ENCODE peak calls at places on chromosomes 5 and 9, in six cellular contexts. Y, R, S, K, E and W are unnamed samples.

GRCh38 chr9:113548221-113549041 is 84.9 kb downstream of the RGS3 start:
- DNase-seq in Y (no peak), R (no peak), S (no peak), K (peak; percentile 66), E (peak; percentile 62), W (peak; percentile 72)

GRCh38 chr5:16492398-16493175 is 27.0 kb upstream of the ZNF622 start:
- DNase-seq in Y (no peak), R (no peak), S (no peak), K (no peak), E (peak; percentile 44), W (peak; percentile 62)

GRCh38 chr5:80181618-80182211 is 74.1 kb downstream of the SERINC5 start:
- DNase-seq in Y (no peak), R (peak; percentile 7), S (no peak), K (peak; percentile 58), E (peak; percentile 91), W (no peak)

GRCh38 chr9:32722704-32723103 is 60.6 kb upstream of the TMEM215 start:
- DNase-seq in Y (no peak), R (no peak), S (no peak), K (no peak), E (no peak), W (no peak)

GRCh38 chr9:28365736-28366135 is 792.5 kb upstream of the C9orf72 start:
- DNase-seq in Y (no peak), R (no peak), S (no peak), K (no peak), E (no peak), W (no peak)

GRCh38 chr5:59923465-59923864 is 29.9 kb upstream of the PDE4D start:
- DNase-seq in Y (no peak), R (no peak), S (no peak), K (no peak), E (no peak), W (no peak)

GRCh38 chr9:125988479-125989050 is 241.4 kb downstream of the PBX3 start:
- DNase-seq in Y (no peak), R (no peak), S (no peak), K (no peak), E (no peak), W (peak; percentile 17)

GRCh38 chr9:89218040-89218928 is 39.7 kb upstream of the SHC3 start:
- DNase-seq in Y (no peak), R (no peak), S (no peak), K (no peak), E (no peak), W (no peak)

GRCh38 chr5:84585218-84585617 is 200.5 kb upstream of the EDIL3 start:
- DNase-seq in Y (no peak), R (no peak), S (no peak), K (peak; percentile 76), E (no peak), W (peak; percentile 11)

GRCh38 chr9:77022783-77023440 is 3.5 kb downstream of the FOXB2 start:
- DNase-seq in Y (no peak), R (no peak), S (peak; percentile 47), K (peak; percentile 82), E (no peak), W (no peak)

GRCh38 chr9:131992906-131993657 is 86.6 kb downstream of the MED27 start:
- DNase-seq in Y (no peak), R (no peak), S (no peak), K (no peak), E (no peak), W (no peak)

GRCh38 chr9:72022846-72023245 is 37.6 kb downstream of the C9orf57 start:
- DNase-seq in Y (no peak), R (no peak), S (no peak), K (no peak), E (no peak), W (no peak)

GRCh38 chr5:149274964-149275363 is 3.3 kb downstream of the AFAP1L1 start:
- DNase-seq in Y (no peak), R (no peak), S (no peak), K (no peak), E (no peak), W (no peak)

GRCh38 chr5:179264641-179265528 is 80.4 kb downstream of the ADAMTS2 start:
- DNase-seq in Y (no peak), R (no peak), S (peak; percentile 27), K (no peak), E (peak; percentile 24), W (peak; percentile 61)

GRCh38 chr9:21672140-21672539 is 130.3 kb upstream of the MTAP start:
- DNase-seq in Y (no peak), R (no peak), S (no peak), K (no peak), E (no peak), W (no peak)

GRCh38 chr9:20873240-20873860 is 158.1 kb downstream of the HACD4 start:
- DNase-seq in Y (no peak), R (no peak), S (no peak), K (no peak), E (no peak), W (no peak)

GRCh38 chr5:142422426-142422825 is 97.6 kb upstream of the SPRY4 start:
- DNase-seq in Y (no peak), R (no peak), S (no peak), K (no peak), E (no peak), W (no peak)

GRCh38 chr5:7396169-7397004 is 449 bp downstream of the ADCY2 start:
- DNase-seq in Y (no peak), R (no peak), S (peak; percentile 59), K (peak; percentile 43), E (no peak), W (no peak)

GRCh38 chr5:1800470-1801060 is 642 bp upstream of the NDUFS6 start:
- DNase-seq in Y (no peak), R (no peak), S (peak; percentile 57), K (peak; percentile 58), E (no peak), W (peak; percentile 43)

GRCh38 chr5:11719888-11720481 is 184.3 kb downstream of the CTNND2 start:
- DNase-seq in Y (no peak), R (no peak), S (no peak), K (peak; percentile 74), E (peak; percentile 32), W (no peak)

GRCh38 chr9:36450110-36450732 is 50.2 kb upstream of the RNF38 start:
- DNase-seq in Y (no peak), R (no peak), S (no peak), K (no peak), E (no peak), W (no peak)

GRCh38 chr5:149002053-149002452 is 60.8 kb downstream of the SH3TC2 start:
- DNase-seq in Y (no peak), R (no peak), S (peak; percentile 41), K (peak; percentile 92), E (no peak), W (no peak)

GRCh38 chr5:9567039-9567438 is 21.2 kb upstream of the SEMA5A start:
- DNase-seq in Y (no peak), R (no peak), S (no peak), K (no peak), E (no peak), W (no peak)

GRCh38 chr5:125117556-125117955 is 371.1 kb upstream of the ZNF608 start:
- DNase-seq in Y (no peak), R (no peak), S (no peak), K (no peak), E (no peak), W (no peak)

GRCh38 chr9:31597977-31598376 is 786.5 kb upstream of the ACO1 start:
- DNase-seq in Y (no peak), R (no peak), S (no peak), K (no peak), E (no peak), W (no peak)

GRCh38 chr5:32866138-32866537 is 155.0 kb downstream of the NPR3 start:
- DNase-seq in Y (no peak), R (no peak), S (no peak), K (no peak), E (no peak), W (no peak)

GRCh38 chr5:3602713-3603502 is 7.3 kb downstream of the IRX1 start:
- DNase-seq in Y (no peak), R (no peak), S (peak; percentile 56), K (peak; percentile 43), E (peak; percentile 36), W (peak; percentile 83)

GRCh38 chr5:143772621-143773020 is 39.3 kb upstream of the HMHB1 start:
- DNase-seq in Y (no peak), R (no peak), S (no peak), K (no peak), E (no peak), W (no peak)

GRCh38 chr5:74865799-74866652 is at the start of gene FAM169A:
- DNase-seq in Y (peak; percentile 27), R (peak; percentile 39), S (peak; percentile 71), K (peak; percentile 65), E (peak; percentile 58), W (no peak)